ENCODE peak calls at places on chromosomes 16 and 17, in eight cellular contexts. A, T, V, Q, C, U, O and E are unnamed samples.

GRCh38 chr17:21301593-21302550 is 17.4 kb downstream of the MAP2K3 start:
- DNase-seq in A (no peak), T (no peak), V (no peak), Q (no peak), C (no peak), U (peak), O (no peak), E (no peak)

GRCh38 chr16:24609740-24610420 is 70.5 kb downstream of the RBBP6 start:
- DNase-seq in A (peak), T (peak), V (no peak), Q (peak), C (peak), U (peak), O (no peak), E (no peak)

GRCh38 chr16:22813946-22814325 is at the start of gene HS3ST2:
- DNase-seq in A (no peak), T (no peak), V (peak), Q (peak), C (peak), U (peak), O (peak), E (no peak)

GRCh38 chr17:51687887-51688286 is 427.5 kb downstream of the UTP18 start:
- DNase-seq in A (no peak), T (no peak), V (no peak), Q (no peak), C (no peak), U (no peak), O (no peak), E (peak)

GRCh38 chr16:62240722-62241121 is 204.5 kb upstream of the CDH8 start:
- DNase-seq in A (no peak), T (no peak), V (no peak), Q (peak), C (no peak), U (no peak), O (no peak), E (no peak)

GRCh38 chr16:87447323-87447722 is 45.5 kb downstream of the ZCCHC14 start:
- DNase-seq in A (no peak), T (no peak), V (no peak), Q (no peak), C (no peak), U (no peak), O (no peak), E (no peak)

GRCh38 chr16:70715860-70716357 is 30.1 kb upstream of the MTSS2 start:
- DNase-seq in A (no peak), T (no peak), V (peak), Q (no peak), C (no peak), U (no peak), O (no peak), E (no peak)

GRCh38 chr16:55577888-55578287 is 11.4 kb downstream of the CAPNS2 start:
- DNase-seq in A (no peak), T (no peak), V (no peak), Q (no peak), C (no peak), U (no peak), O (no peak), E (no peak)

GRCh38 chr16:50259334-50260205 is 6.8 kb upstream of the ADCY7 start:
- DNase-seq in A (peak), T (no peak), V (peak), Q (no peak), C (peak), U (no peak), O (peak), E (no peak)

GRCh38 chr17:80347536-80347935 is 67.4 kb upstream of the ENDOV start:
- DNase-seq in A (no peak), T (no peak), V (no peak), Q (no peak), C (no peak), U (no peak), O (peak), E (no peak)

GRCh38 chr16:77596243-77596642 is 126.1 kb upstream of the NUDT7 start:
- DNase-seq in A (no peak), T (no peak), V (no peak), Q (peak), C (no peak), U (no peak), O (no peak), E (no peak)

GRCh38 chr16:20866161-20866772 is 33.9 kb downstream of the DCUN1D3 start:
- DNase-seq in A (peak), T (no peak), V (peak), Q (peak), C (peak), U (no peak), O (peak), E (no peak)

GRCh38 chr16:50669741-50670140 is 11.4 kb downstream of the SNX20 start:
- DNase-seq in A (no peak), T (no peak), V (no peak), Q (no peak), C (no peak), U (no peak), O (no peak), E (no peak)

GRCh38 chr17:77709594-77709993 is 248.9 kb upstream of the TNRC6C start:
- DNase-seq in A (no peak), T (no peak), V (no peak), Q (no peak), C (no peak), U (no peak), O (peak), E (no peak)

GRCh38 chr16:84928679-84929420 is 82.5 kb downstream of the ZDHHC7 start:
- DNase-seq in A (peak), T (no peak), V (peak), Q (no peak), C (peak), U (no peak), O (peak), E (no peak)

GRCh38 chr16:11109551-11109950 is 146.5 kb downstream of the SOCS1 start:
- DNase-seq in A (peak), T (no peak), V (no peak), Q (no peak), C (no peak), U (no peak), O (no peak), E (no peak)

GRCh38 chr16:19907161-19907992 is 22.7 kb upstream of the GPRC5B start:
- DNase-seq in A (peak), T (peak), V (peak), Q (peak), C (peak), U (peak), O (peak), E (peak)

GRCh38 chr16:88469615-88470395 is 16.7 kb downstream of the ZFPM1 start:
- DNase-seq in A (no peak), T (no peak), V (no peak), Q (no peak), C (no peak), U (no peak), O (no peak), E (no peak)

GRCh38 chr16:56625943-56626654 is 518 bp downstream of the MT1E start:
- DNase-seq in A (no peak), T (peak), V (peak), Q (no peak), C (peak), U (no peak), O (peak), E (no peak)

GRCh38 chr17:12510535-12510934 is 155.2 kb upstream of the MYOCD start:
- DNase-seq in A (no peak), T (no peak), V (no peak), Q (peak), C (no peak), U (no peak), O (no peak), E (no peak)

GRCh38 chr16:68651136-68651535 is 6.0 kb downstream of the CDH3 start:
- DNase-seq in A (no peak), T (no peak), V (no peak), Q (no peak), C (no peak), U (no peak), O (no peak), E (no peak)

GRCh38 chr17:50117202-50118040 is 12.5 kb downstream of the SAMD14 start:
- DNase-seq in A (peak), T (peak), V (no peak), Q (peak), C (peak), U (no peak), O (no peak), E (no peak)

GRCh38 chr17:44358066-44358465 is 5.6 kb downstream of the FAM171A2 start:
- DNase-seq in A (no peak), T (no peak), V (no peak), Q (no peak), C (no peak), U (no peak), O (no peak), E (no peak)

GRCh38 chr16:84246679-84247077 is 6.9 kb upstream of the KCNG4 start:
- DNase-seq in A (no peak), T (no peak), V (no peak), Q (no peak), C (no peak), U (no peak), O (no peak), E (no peak)

GRCh38 chr16:11319529-11320146 is 25.6 kb upstream of the RMI2 start:
- DNase-seq in A (peak), T (no peak), V (no peak), Q (no peak), C (no peak), U (no peak), O (no peak), E (no peak)

GRCh38 chr16:72848045-72848410 is 199.9 kb downstream of the ZFHX3 start:
- DNase-seq in A (no peak), T (no peak), V (no peak), Q (no peak), C (no peak), U (no peak), O (peak), E (no peak)

GRCh38 chr16:25481636-25482035 is 210.1 kb upstream of the HS3ST4 start:
- DNase-seq in A (no peak), T (no peak), V (no peak), Q (peak), C (no peak), U (no peak), O (no peak), E (no peak)

GRCh38 chr17:1612400-1612799 is 16.2 kb downstream of the SLC43A2 start:
- DNase-seq in A (no peak), T (no peak), V (no peak), Q (no peak), C (no peak), U (no peak), O (no peak), E (no peak)

GRCh38 chr16:12120331-12120981 is 143.9 kb downstream of the SNX29 start:
- DNase-seq in A (no peak), T (no peak), V (peak), Q (no peak), C (peak), U (no peak), O (no peak), E (no peak)

GRCh38 chr17:72719582-72720493 is 372.6 kb downstream of the SLC39A11 start:
- DNase-seq in A (no peak), T (no peak), V (no peak), Q (no peak), C (peak), U (no peak), O (no peak), E (peak)

GRCh38 chr16:83143788-83144187 is 517.0 kb downstream of the CDH13 start:
- DNase-seq in A (no peak), T (no peak), V (no peak), Q (peak), C (peak), U (no peak), O (no peak), E (no peak)

GRCh38 chr17:17322516-17323510 is 19.6 kb downstream of the NT5M start:
- DNase-seq in A (peak), T (no peak), V (no peak), Q (no peak), C (no peak), U (no peak), O (peak), E (no peak)

GRCh38 chr16:24123275-24123674 is 132.9 kb upstream of the CACNG3 start:
- DNase-seq in A (no peak), T (no peak), V (no peak), Q (no peak), C (no peak), U (no peak), O (no peak), E (no peak)

GRCh38 chr16:21097151-21097550 is 53.5 kb downstream of the DNAH3 start:
- DNase-seq in A (no peak), T (no peak), V (peak), Q (no peak), C (no peak), U (no peak), O (peak), E (no peak)

GRCh38 chr16:31010943-31011342 is 505 bp upstream of the STX1B start:
- DNase-seq in A (no peak), T (no peak), V (no peak), Q (no peak), C (no peak), U (no peak), O (no peak), E (no peak)

GRCh38 chr16:55503726-55504553 is 4.9 kb upstream of the LPCAT2 start:
- DNase-seq in A (no peak), T (no peak), V (no peak), Q (no peak), C (no peak), U (no peak), O (peak), E (no peak)

DNA sequence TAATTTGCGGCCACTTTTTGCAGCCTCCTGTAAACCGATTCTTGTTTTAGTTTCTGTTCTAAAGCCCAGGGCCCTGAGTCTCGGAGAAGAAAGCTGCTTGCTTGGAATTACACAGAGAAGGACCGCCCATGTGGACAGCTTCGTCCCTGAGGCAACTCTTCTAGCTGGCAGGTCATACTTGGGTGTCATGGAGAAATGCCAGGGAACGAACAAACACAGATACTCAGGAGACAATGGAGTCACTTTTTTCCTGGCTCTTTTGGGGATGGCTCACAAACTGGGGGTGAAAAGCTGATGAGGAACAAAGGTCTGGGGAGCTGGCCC is 40.8 kb upstream of the GCSH start:
- DNase-seq in A (no peak), T (no peak), V (no peak), Q (no peak), C (no peak), U (no peak), O (no peak), E (no peak)
- H3K4me3 ChIP-seq in A (no peak), T (no peak), V (no peak), Q (no peak), C (no peak), U (no peak), O (no peak), E (no peak)

DNA sequence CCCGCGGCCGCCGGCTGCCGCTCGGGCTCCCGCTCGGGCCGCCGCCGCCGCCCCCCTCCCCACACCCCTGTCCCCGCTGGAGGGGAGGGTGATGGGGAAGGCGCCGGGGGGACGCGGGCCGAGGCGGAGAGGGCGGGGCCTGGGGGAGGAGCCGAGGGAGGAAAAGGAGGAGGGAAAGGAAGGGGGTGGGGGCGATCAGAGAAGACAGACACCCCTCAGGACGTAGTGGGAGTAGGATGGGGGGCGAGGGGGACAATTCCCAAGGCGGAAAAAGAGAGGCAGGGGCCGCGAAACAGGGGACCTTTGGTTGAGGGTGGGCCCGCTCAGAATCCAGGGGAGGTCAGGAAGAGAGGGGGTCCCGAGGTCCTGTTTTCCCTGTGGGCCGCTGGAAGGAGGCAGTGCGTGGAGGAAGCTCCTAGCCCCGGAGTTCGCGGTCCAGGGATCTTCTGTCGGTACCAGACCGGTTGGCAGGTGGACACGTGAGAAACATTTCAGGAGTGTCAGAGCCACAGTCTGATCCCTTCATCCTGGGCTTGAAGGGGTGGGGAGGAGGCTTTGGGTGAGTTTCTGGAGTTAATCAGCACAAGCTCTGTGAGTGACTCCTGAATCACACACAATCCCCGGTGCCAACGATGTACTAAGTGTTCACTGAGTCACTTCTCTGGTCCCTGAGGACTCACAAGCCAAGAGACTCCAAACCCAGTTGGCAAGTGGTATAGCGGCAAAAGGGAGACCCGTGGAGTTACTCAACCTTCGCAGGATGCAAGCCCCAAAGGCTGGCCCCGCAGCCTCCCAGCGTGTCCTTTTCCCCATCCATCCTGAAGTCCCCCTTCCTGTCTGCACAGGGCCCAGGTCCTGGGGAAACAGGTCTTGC is at the start of gene XYLT1:
- DNase-seq in A (peak), T (peak), V (peak), Q (peak), C (peak), U (peak), O (peak), E (no peak)
- H3K4me3 ChIP-seq in A (peak), T (peak), V (peak), Q (peak), C (peak), U (peak), O (peak), E (peak)

GRCh38 chr17:8654822-8655221 is 24.3 kb upstream of the MYH10 start:
- DNase-seq in A (no peak), T (no peak), V (no peak), Q (no peak), C (no peak), U (no peak), O (no peak), E (no peak)
- H3K4me3 ChIP-seq in A (no peak), T (no peak), V (no peak), Q (no peak), C (no peak), U (no peak), O (no peak), E (no peak)

GRCh38 chr17:48027322-48027981 is 10.1 kb downstream of the COPZ2 start:
- DNase-seq in A (no peak), T (no peak), V (no peak), Q (no peak), C (no peak), U (no peak), O (no peak), E (no peak)

GRCh38 chr17:48025040-48025903 is 12.3 kb downstream of the COPZ2 start:
- DNase-seq in A (peak), T (peak), V (peak), Q (peak), C (peak), U (peak), O (peak), E (peak)

GRCh38 chr17:48024149-48025039 is 13.2 kb downstream of the COPZ2 start:
- DNase-seq in A (peak), T (peak), V (peak), Q (no peak), C (peak), U (peak), O (peak), E (no peak)

GRCh38 chr17:48026503-48027321 is 10.9 kb downstream of the COPZ2 start:
- DNase-seq in A (peak), T (peak), V (peak), Q (peak), C (peak), U (peak), O (peak), E (peak)

GRCh38 chr17:48025904-48026502 is 11.6 kb downstream of the COPZ2 start:
- DNase-seq in A (no peak), T (no peak), V (peak), Q (peak), C (no peak), U (no peak), O (no peak), E (no peak)
- H3K4me3 ChIP-seq in A (peak), T (no peak), V (peak), Q (peak), C (no peak), U (peak), O (no peak), E (no peak)

GRCh38 chr17:27355419-27355818 is 61.5 kb downstream of the WSB1 start:
- DNase-seq in A (no peak), T (no peak), V (no peak), Q (no peak), C (no peak), U (no peak), O (no peak), E (no peak)
- H3K4me3 ChIP-seq in A (no peak), T (no peak), V (no peak), Q (no peak), C (no peak), U (no peak), O (no peak), E (no peak)

GRCh38 chr17:82232322-82232785 is 3.5 kb downstream of the SLC16A3 start:
- DNase-seq in A (no peak), T (no peak), V (no peak), Q (no peak), C (no peak), U (peak), O (no peak), E (no peak)

GRCh38 chr17:82231312-82231561 is 2.4 kb downstream of the SLC16A3 start:
- DNase-seq in A (no peak), T (no peak), V (no peak), Q (no peak), C (no peak), U (no peak), O (no peak), E (no peak)

GRCh38 chr17:82234211-82235055 is 5.6 kb downstream of the SLC16A3 start:
- DNase-seq in A (no peak), T (no peak), V (no peak), Q (no peak), C (no peak), U (peak), O (no peak), E (no peak)

GRCh38 chr17:82231562-82232321 is 2.9 kb downstream of the SLC16A3 start:
- DNase-seq in A (peak), T (peak), V (no peak), Q (no peak), C (peak), U (peak), O (no peak), E (no peak)

GRCh38 chr17:82232876-82233785 is 4.3 kb downstream of the SLC16A3 start:
- DNase-seq in A (no peak), T (no peak), V (no peak), Q (no peak), C (peak), U (peak), O (no peak), E (no peak)
- H3K4me3 ChIP-seq in A (peak), T (no peak), V (no peak), Q (no peak), C (no peak), U (no peak), O (no peak), E (no peak)

GRCh38 chr16:726188-726437 is 130 bp downstream of the CCDC78 start:
- DNase-seq in A (no peak), T (no peak), V (no peak), Q (no peak), C (no peak), U (no peak), O (no peak), E (no peak)
- H3K4me3 ChIP-seq in A (peak), T (no peak), V (no peak), Q (no peak), C (no peak), U (peak), O (no peak), E (no peak)

GRCh38 chr17:58032691-58033415 is 25.8 kb upstream of the SRSF1 start:
- DNase-seq in A (no peak), T (no peak), V (no peak), Q (no peak), C (no peak), U (no peak), O (peak), E (no peak)
- H3K4me3 ChIP-seq in A (no peak), T (no peak), V (no peak), Q (no peak), C (no peak), U (no peak), O (no peak), E (no peak)

GRCh38 chr17:48729335-48730239 is 1.0 kb upstream of the HOXB13 start:
- DNase-seq in A (no peak), T (no peak), V (peak), Q (no peak), C (no peak), U (no peak), O (no peak), E (no peak)
- H3K4me3 ChIP-seq in A (no peak), T (no peak), V (peak), Q (no peak), C (no peak), U (no peak), O (no peak), E (peak)